ENCODE peak calls at places on chromosomes 16 and 17, in ten cellular contexts. N, F, E, P, Q, L, W, V, C and M are unnamed samples.

GRCh38 chr17:77644981-77645380 is 313.5 kb upstream of the TNRC6C start:
- DNase-seq in F (peak), P (no peak), L (no peak), E (no peak), Q (no peak), V (peak), N (no peak), W (no peak), C (no peak), M (no peak)

GRCh38 chr16:89358030-89359005 is 132.0 kb downstream of the ANKRD11 start:
- DNase-seq in V (no peak), F (no peak), N (no peak), E (no peak), C (no peak), W (no peak), L (no peak), P (no peak), Q (no peak), M (no peak)

GRCh38 chr16:3980311-3981111 is 100.0 kb upstream of the CREBBP start:
- DNase-seq in P (no peak), L (no peak), N (peak), E (no peak), V (no peak), W (peak), Q (no peak), C (no peak), F (no peak), M (no peak)

GRCh38 chr16:48432136-48432535 is 46.9 kb upstream of the SIAH1 start:
- DNase-seq in W (no peak), E (no peak), F (no peak), C (no peak), L (peak), N (no peak), P (no peak), V (no peak), Q (peak), M (no peak)

GRCh38 chr16:4550587-4550986 is 5.6 kb upstream of the C16orf96 start:
- DNase-seq in W (no peak), C (no peak), F (no peak), E (no peak), Q (no peak), L (no peak), V (no peak), P (no peak), N (no peak), M (no peak)

GRCh38 chr17:20095366-20096080 is 86.4 kb downstream of the SPECC1 start:
- DNase-seq in N (peak), L (no peak), F (peak), C (peak), V (peak), Q (no peak), W (peak), E (peak), P (no peak), M (peak)

GRCh38 chr16:85169333-85170065 is 57.2 kb upstream of the CIBAR2 start:
- DNase-seq in N (no peak), E (no peak), L (no peak), W (peak), C (no peak), V (no peak), P (no peak), F (no peak), Q (no peak), M (peak)

GRCh38 chr16:13835357-13835756 is 84.6 kb upstream of the ERCC4 start:
- DNase-seq in L (no peak), N (no peak), C (no peak), P (peak), W (no peak), Q (no peak), E (no peak), V (no peak), F (no peak), M (no peak)

GRCh38 chr17:73532441-73532901 is 111.8 kb downstream of the SDK2 start:
- DNase-seq in Q (no peak), F (no peak), W (no peak), L (no peak), P (no peak), V (no peak), C (no peak), E (no peak), N (peak), M (no peak)

GRCh38 chr17:28584434-28584833 is 7.7 kb upstream of the ALDOC start:
- DNase-seq in Q (no peak), F (no peak), L (no peak), V (no peak), W (no peak), C (no peak), N (no peak), P (no peak), E (no peak), M (no peak)

GRCh38 chr17:39027037-39027436 is 59.8 kb upstream of the FBXO47 start:
- DNase-seq in V (peak), P (peak), N (peak), F (peak), E (peak), W (no peak), L (peak), Q (no peak), C (peak), M (peak)

GRCh38 chr17:60901806-60902205 is 224.2 kb downstream of the BCAS3 start:
- DNase-seq in P (no peak), E (no peak), F (no peak), L (no peak), N (no peak), Q (no peak), W (peak), C (no peak), V (no peak), M (no peak)

GRCh38 chr17:66939461-66940114 is 24.9 kb upstream of the CACNG4 start:
- DNase-seq in P (no peak), Q (no peak), L (no peak), N (no peak), E (no peak), V (no peak), C (no peak), W (no peak), F (no peak), M (no peak)

GRCh38 chr17:63659850-63660249 is 37.6 kb downstream of the MAP3K3 start:
- DNase-seq in W (no peak), C (no peak), P (no peak), V (no peak), N (no peak), E (no peak), F (no peak), Q (no peak), L (no peak), M (no peak)

GRCh38 chr17:74863420-74864296 is 4.0 kb upstream of the GRIN2C start:
- DNase-seq in V (no peak), N (no peak), Q (no peak), P (no peak), W (no peak), L (no peak), C (no peak), E (no peak), F (no peak), M (no peak)
- TF ChIP-seq CTCF in V (no peak), N (no peak), Q (no peak), P (no peak), W (no peak), L (no peak), C (no peak), E (no peak), F (no peak), M (no peak)

GRCh38 chr17:47823519-47823918 is 1.9 kb upstream of the OSBPL7 start:
- DNase-seq in W (no peak), P (no peak), L (no peak), V (no peak), Q (no peak), N (no peak), E (no peak), F (no peak), C (no peak), M (no peak)

GRCh38 chr17:47822785-47823184 is 1.2 kb upstream of the OSBPL7 start:
- DNase-seq in V (no peak), F (no peak), W (no peak), Q (no peak), C (no peak), E (no peak), P (no peak), N (no peak), L (no peak), M (no peak)

GRCh38 chr17:47820023-47820789 is 1.4 kb downstream of the OSBPL7 start:
- DNase-seq in P (no peak), V (no peak), F (no peak), W (no peak), E (no peak), N (no peak), Q (no peak), C (no peak), L (no peak), M (peak)

GRCh38 chr17:47821031-47821423 is 567 bp downstream of the OSBPL7 start:
- DNase-seq in V (no peak), E (no peak), Q (no peak), F (no peak), W (no peak), C (no peak), N (no peak), L (no peak), P (no peak), M (no peak)

DNA sequence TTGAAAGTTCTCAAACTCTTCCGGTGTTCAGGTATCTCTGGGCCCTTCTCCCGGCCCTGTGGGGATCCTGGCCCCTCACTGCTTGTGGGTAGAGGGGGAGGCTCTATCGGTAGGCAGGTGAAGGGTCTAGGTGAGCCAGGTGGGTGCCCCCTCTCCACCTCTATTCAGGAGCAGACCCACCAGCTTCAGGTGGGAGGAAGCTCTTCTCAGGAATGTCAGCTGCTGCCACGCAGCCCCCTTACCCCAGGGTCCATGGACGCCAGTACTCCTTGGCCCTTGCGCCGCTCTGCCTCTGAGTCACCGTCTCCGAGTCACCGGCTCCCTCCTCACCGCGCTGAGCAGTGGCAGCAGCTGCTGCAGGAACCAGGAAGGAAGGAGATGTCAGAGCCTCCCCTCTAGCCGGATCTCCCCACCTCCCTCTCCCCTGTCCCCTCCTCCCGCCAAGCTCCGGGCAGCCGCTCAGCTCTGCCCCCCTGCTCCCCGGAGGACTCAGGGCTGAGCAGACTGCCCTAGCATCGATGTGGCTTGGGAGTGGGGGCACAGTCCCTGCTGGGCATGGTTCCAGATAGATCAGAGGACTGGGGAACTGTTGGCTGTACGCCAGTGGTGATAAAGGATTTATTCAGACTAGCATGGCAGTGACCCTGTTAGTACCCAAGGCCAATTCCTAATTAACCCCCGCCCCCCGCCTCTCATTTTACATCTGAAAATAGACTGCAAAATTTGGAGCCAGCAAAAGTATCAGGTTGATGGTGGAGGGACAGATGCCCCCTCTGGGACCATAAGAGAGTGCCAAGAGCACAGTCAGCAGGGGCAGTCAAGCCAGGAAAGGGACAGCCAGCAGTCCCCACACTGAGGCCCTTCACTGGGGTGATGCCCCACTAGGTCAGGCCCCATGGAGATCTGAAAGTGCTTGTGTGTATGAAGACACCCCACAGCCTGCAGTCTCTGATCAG is at the start of gene OSBPL7:
- DNase-seq in E (peak), F (peak), V (peak), W (peak), N (peak), C (peak), P (peak), L (peak), Q (peak), M (peak)
- TF ChIP-seq CTCF in E (no peak), F (peak), V (no peak), W (peak), N (no peak), C (no peak), P (peak), L (peak), Q (peak), M (peak)

GRCh38 chr17:9769036-9769695 is 22.2 kb downstream of the DHRS7C start:
- DNase-seq in V (no peak), C (no peak), P (no peak), W (no peak), F (no peak), L (no peak), N (no peak), E (no peak), Q (no peak), M (no peak)
- TF ChIP-seq CTCF in V (no peak), C (no peak), P (no peak), W (no peak), F (no peak), L (peak), N (no peak), E (no peak), Q (no peak), M (no peak)

GRCh38 chr17:1727258-1727789 is 2.8 kb downstream of the WDR81 start:
- DNase-seq in N (no peak), Q (no peak), P (no peak), L (no peak), V (no peak), F (no peak), C (no peak), E (no peak), W (no peak), M (no peak)

GRCh38 chr17:1725642-1726511 is 1.4 kb downstream of the WDR81 start:
- DNase-seq in W (no peak), C (no peak), V (no peak), F (no peak), E (no peak), Q (no peak), N (no peak), L (no peak), P (no peak), M (no peak)

GRCh38 chr17:1724351-1724868 is at the start of gene WDR81:
- DNase-seq in Q (peak), E (peak), P (peak), C (peak), N (peak), V (peak), F (peak), L (peak), W (peak), M (peak)

GRCh38 chr17:1726626-1727257 is 2.2 kb downstream of the WDR81 start:
- DNase-seq in L (no peak), V (no peak), N (no peak), Q (no peak), P (no peak), E (no peak), W (no peak), F (no peak), C (no peak), M (no peak)

DNA sequence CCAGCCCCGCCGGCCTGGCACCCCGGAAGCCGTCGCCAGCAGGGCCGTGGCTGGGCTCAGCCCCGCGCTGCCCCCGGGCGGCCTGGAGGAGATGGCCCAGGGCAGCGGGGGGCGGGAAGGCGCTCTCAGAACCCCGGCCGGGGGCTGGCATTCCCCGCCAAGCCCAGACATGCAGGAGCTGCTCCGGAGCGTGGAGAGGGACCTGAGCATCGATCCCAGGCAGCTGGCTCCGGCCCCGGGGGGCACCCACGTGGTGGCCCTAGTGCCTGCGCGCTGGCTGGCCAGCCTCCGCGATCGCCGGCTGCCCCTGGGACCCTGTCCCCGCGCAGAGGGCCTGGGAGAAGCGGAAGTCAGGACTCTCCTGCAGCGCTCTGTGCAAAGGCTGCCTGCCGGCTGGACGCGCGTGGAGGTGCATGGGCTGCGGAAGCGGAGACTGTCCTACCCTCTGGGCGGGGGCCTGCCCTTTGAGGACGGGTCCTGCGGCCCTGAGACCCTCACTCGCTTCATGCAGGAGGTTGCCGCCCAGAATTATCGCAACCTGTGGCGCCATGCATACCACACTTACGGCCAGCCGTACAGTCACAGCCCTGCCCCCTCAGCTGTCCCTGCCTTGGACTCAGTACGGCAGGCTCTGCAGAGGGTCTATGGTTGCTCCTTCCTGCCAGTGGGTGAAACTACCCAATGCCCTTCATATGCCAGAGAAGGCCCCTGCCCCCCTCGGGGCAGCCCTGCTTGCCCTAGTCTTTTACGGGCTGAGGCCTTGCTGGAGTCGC is 551 bp downstream of the WDR81 start:
- DNase-seq in L (no peak), W (no peak), E (peak), Q (no peak), V (peak), F (no peak), P (peak), N (no peak), C (no peak), M (peak)
- TF ChIP-seq CTCF in L (peak), W (peak), E (no peak), Q (no peak), V (no peak), F (no peak), P (peak), N (no peak), C (peak), M (no peak)

GRCh38 chr16:11871193-11871592 is 19.9 kb upstream of the RSL1D1 start:
- DNase-seq in N (peak), L (no peak), Q (no peak), V (no peak), W (no peak), P (no peak), F (peak), E (no peak), C (no peak), M (no peak)
- TF ChIP-seq CTCF in N (no peak), L (peak), Q (peak), V (no peak), W (peak), P (peak), F (peak), E (no peak), C (peak), M (no peak)

DNA sequence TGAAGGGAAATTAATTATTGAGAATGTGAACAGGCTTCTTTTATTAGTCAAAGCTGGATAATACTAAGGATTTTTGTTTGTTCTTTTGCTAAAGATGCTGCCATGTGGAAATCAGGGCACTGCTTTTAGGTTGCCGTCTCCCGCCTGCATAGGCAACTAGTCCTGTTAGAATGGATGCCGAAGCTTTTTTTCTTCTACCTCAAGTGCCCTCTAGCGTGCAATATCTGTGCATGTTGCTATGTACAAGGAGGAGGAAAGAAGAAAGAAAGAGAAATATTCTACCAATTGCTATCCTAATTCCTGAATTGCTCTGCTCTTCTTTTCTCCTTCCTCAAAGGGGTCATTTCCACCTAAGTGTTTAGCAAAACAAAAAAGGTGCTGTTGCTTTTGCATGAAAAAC is 5.2 kb upstream of the CDH8 start:
- DNase-seq in N (peak), Q (peak), L (no peak), C (no peak), P (no peak), W (peak), E (no peak), F (peak), V (no peak), M (no peak)
- TF ChIP-seq CTCF in N (no peak), Q (peak), L (peak), C (peak), P (peak), W (peak), E (peak), F (peak), V (no peak), M (no peak)

GRCh38 chr16:69260019-69260418 is 51.1 kb upstream of the VPS4A start:
- DNase-seq in P (no peak), N (no peak), V (no peak), Q (no peak), E (no peak), C (no peak), L (no peak), F (peak), W (no peak), M (no peak)
- TF ChIP-seq CTCF in P (peak), N (no peak), V (no peak), Q (no peak), E (no peak), C (no peak), L (no peak), F (peak), W (no peak), M (no peak)